ENCODE peak calls at places on chromosome 1, in ten cellular contexts. Q is activated CD8-positive, alpha-beta memory T cell treated with anti-CD3 and anti-CD28 coated beads for 4 hours; W is HT-29; A is cardiac muscle cell; S is AG09319; J is stimulated activated CD4-positive, alpha-beta T cell treated with anti-CD3 and anti-CD28 coated beads, Interleukin-2, amount 100 ng/mL, for 24 hours; N is SJSA1; G is stomach; T is HFFc6; Z is mammary epithelial cell. C is an unnamed sample.
A peak's percentile ranks its signal among the peaks of the same experiment; 100 is the strongest.

GRCh38 chr1:66426231-66426853 is 107.6 kb upstream of the SGIP1 start:
- DNase-seq in W (no peak), Z (no peak), N (no peak), S (no peak), T (no peak), A (no peak), Q (no peak), G (no peak), J (no peak), C (no peak)

GRCh38 chr1:94383966-94384408 is 34.2 kb upstream of the ABCD3 start:
- DNase-seq in A (no peak), J (no peak), G (no peak), Z (no peak), S (no peak), W (peak; percentile 94), T (peak; percentile 24), N (no peak), Q (no peak), C (no peak)

GRCh38 chr1:40264354-40264781 is 6.3 kb downstream of the ZMPSTE24 start:
- DNase-seq in T (no peak), W (no peak), Q (no peak), Z (peak; percentile 47), A (no peak), J (peak; percentile 20), N (no peak), S (no peak), G (no peak), C (no peak)

GRCh38 chr1:107459204-107459904 is 318.5 kb downstream of the NTNG1 start:
- DNase-seq in T (no peak), G (no peak), S (no peak), Q (no peak), N (no peak), J (no peak), A (no peak), W (no peak), Z (no peak), C (no peak)

GRCh38 chr1:32142446-32143301 is 34.8 kb downstream of the KPNA6 start:
- DNase-seq in S (peak; percentile 62), T (peak; percentile 88), J (no peak), N (peak; percentile 13), G (peak; percentile 31), W (peak; percentile 71), Z (peak; percentile 44), Q (no peak), A (peak; percentile 11), C (no peak)

GRCh38 chr1:62307516-62308492 is 11.4 kb downstream of the KANK4 start:
- DNase-seq in W (no peak), G (no peak), A (peak; percentile 22), Q (no peak), T (no peak), N (no peak), J (no peak), Z (peak; percentile 71), S (no peak), C (no peak)

GRCh38 chr1:175072131-175072941 is 4.7 kb downstream of the TNN start:
- DNase-seq in A (peak; percentile 9), T (peak; percentile 47), G (no peak), W (no peak), J (peak; percentile 32), S (peak; percentile 65), N (peak; percentile 77), Q (no peak), Z (peak; percentile 35), C (no peak)

GRCh38 chr1:246373828-246374569 is 133.1 kb downstream of the SMYD3 start:
- DNase-seq in N (no peak), J (no peak), A (no peak), T (no peak), Z (no peak), W (no peak), G (no peak), Q (no peak), S (no peak), C (no peak)

GRCh38 chr1:1521331-1521730 is 9.4 kb downstream of the ATAD3A start:
- DNase-seq in S (no peak), Z (no peak), W (no peak), N (no peak), T (no peak), Q (no peak), A (no peak), J (no peak), G (no peak), C (no peak)

GRCh38 chr1:21341022-21341421 is 50.8 kb upstream of the ECE1 start:
- DNase-seq in W (no peak), T (no peak), N (no peak), S (no peak), Z (no peak), J (no peak), A (no peak), G (no peak), Q (no peak), C (no peak)

GRCh38 chr1:203898458-203899244 is 37.3 kb downstream of the SNRPE start:
- DNase-seq in G (no peak), W (no peak), A (no peak), Q (no peak), T (no peak), S (no peak), J (no peak), Z (no peak), N (no peak), C (no peak)

GRCh38 chr1:205812271-205812877 is 624 bp downstream of the SLC41A1 start:
- DNase-seq in G (no peak), Z (peak; percentile 11), A (peak; percentile 66), W (peak; percentile 9), Q (no peak), N (peak; percentile 40), S (no peak), J (peak; percentile 16), T (no peak), C (no peak)

GRCh38 chr1:9657521-9658032 is 6.0 kb downstream of the PIK3CD start:
- DNase-seq in S (no peak), Q (no peak), A (no peak), J (no peak), G (no peak), W (no peak), T (no peak), Z (no peak), N (no peak), C (no peak)

GRCh38 chr1:52727114-52727586 is 897 bp downstream of the ZYG11B start:
- DNase-seq in Q (no peak), S (no peak), W (peak; percentile 13), A (peak; percentile 28), T (no peak), G (no peak), Z (peak; percentile 8), J (peak; percentile 15), N (peak; percentile 32), C (no peak)

GRCh38 chr1:193952778-193953374 is 766.5 kb upstream of the B3GALT2 start:
- DNase-seq in J (no peak), A (no peak), S (no peak), Z (no peak), G (no peak), Q (no peak), T (no peak), N (no peak), W (no peak), C (no peak)

GRCh38 chr1:169201084-169201619 is 94.7 kb downstream of the ATP1B1 start:
- DNase-seq in Q (no peak), Z (peak; percentile 58), A (no peak), N (peak; percentile 5), S (no peak), G (no peak), W (no peak), T (peak; percentile 77), J (no peak), C (no peak)

GRCh38 chr1:212601524-212601923 is 7.0 kb upstream of the ATF3 start:
- DNase-seq in S (no peak), A (no peak), W (no peak), T (no peak), G (no peak), Z (no peak), Q (no peak), N (no peak), J (no peak), C (no peak)

GRCh38 chr1:229024528-229025119 is 246.3 kb upstream of the RAB4A start:
- DNase-seq in Z (peak; percentile 73), J (peak; percentile 35), Q (no peak), A (no peak), G (peak; percentile 56), T (peak; percentile 58), N (peak; percentile 68), S (peak; percentile 30), W (peak; percentile 59), C (no peak)

GRCh38 chr1:6588128-6588892 is 8.5 kb downstream of the ZBTB48 start:
- DNase-seq in W (no peak), Q (no peak), G (no peak), N (no peak), S (no peak), T (no peak), A (no peak), Z (peak; percentile 76), J (no peak), C (no peak)

GRCh38 chr1:200931776-200932175 is 37.1 kb downstream of the INAVA start:
- DNase-seq in A (no peak), T (no peak), J (no peak), G (no peak), W (no peak), Z (peak; percentile 1), Q (no peak), S (no peak), N (no peak), C (no peak)

GRCh38 chr1:216064643-216065042 is 358.6 kb downstream of the USH2A start:
- DNase-seq in W (no peak), S (no peak), G (no peak), N (no peak), Q (no peak), J (no peak), T (peak; percentile 20), Z (peak; percentile 33), A (no peak), C (no peak)

GRCh38 chr1:198443374-198444233 is 96.9 kb downstream of the ATP6V1G3 start:
- DNase-seq in S (peak; percentile 64), W (peak; percentile 83), J (no peak), N (peak; percentile 66), Z (peak; percentile 99), T (peak; percentile 92), A (no peak), Q (no peak), G (no peak), C (no peak)

GRCh38 chr1:18354657-18355056 is 126.1 kb upstream of the KLHDC7A start:
- DNase-seq in J (no peak), Q (no peak), S (no peak), T (no peak), G (no peak), Z (no peak), N (no peak), A (no peak), W (no peak), C (no peak)

GRCh38 chr1:186178426-186179043 is 196.5 kb downstream of the TPR start:
- DNase-seq in N (no peak), J (no peak), Q (no peak), A (no peak), S (no peak), T (no peak), W (no peak), Z (peak; percentile 90), G (no peak), C (no peak)

GRCh38 chr1:230160957-230161771 is 94.1 kb downstream of the GALNT2 start:
- DNase-seq in S (no peak), T (no peak), N (no peak), W (no peak), Z (peak; percentile 67), J (no peak), A (no peak), G (no peak), Q (no peak), C (no peak)

GRCh38 chr1:31424568-31424967 is 11.6 kb downstream of the SERINC2 start:
- DNase-seq in J (no peak), N (no peak), G (no peak), W (no peak), T (no peak), S (no peak), Q (no peak), Z (no peak), A (no peak), C (no peak)

C was measured in NCI-H1048.